ENCODE peak calls at places on chromosomes 11 and 22, in eight cellular contexts. One of them, this sample, is unnamed.

GRCh38 chr11:128965485-128965884 is 22.8 kb upstream of the TP53AIP1 start:
- DNase-seq in HFFc6: no peak
- DNase-seq in KBM-7: no peak
- DNase-seq in C1 segment of cervical spinal cord: no peak
- DNase-seq in foreskin keratinocyte: no peak
- DNase-seq in HS-5: no peak
- DNase-seq in thyroid gland: no peak
- DNase-seq in amniotic stem cell: no peak
- DNase-seq in this sample: no peak

GRCh38 chr11:90491466-90491865 is 268.6 kb upstream of the CHORDC1 start:
- DNase-seq in thyroid gland: no peak
- DNase-seq in KBM-7: no peak
- DNase-seq in foreskin keratinocyte: no peak
- DNase-seq in C1 segment of cervical spinal cord: no peak
- DNase-seq in amniotic stem cell: no peak
- DNase-seq in HS-5: no peak
- DNase-seq in HFFc6: no peak
- DNase-seq in this sample: no peak

GRCh38 chr22:16969508-16970327 is 38.3 kb downstream of the GAB4 start:
- DNase-seq in HS-5: no peak
- DNase-seq in amniotic stem cell: no peak
- DNase-seq in thyroid gland: no peak
- DNase-seq in HFFc6: no peak
- DNase-seq in C1 segment of cervical spinal cord: no peak
- DNase-seq in KBM-7: no peak
- DNase-seq in foreskin keratinocyte: no peak
- DNase-seq in this sample: no peak

GRCh38 chr11:31414338-31414737 is 44.7 kb downstream of the DNAJC24 start:
- DNase-seq in KBM-7: no peak
- DNase-seq in HFFc6: no peak
- DNase-seq in amniotic stem cell: no peak
- DNase-seq in thyroid gland: no peak
- DNase-seq in C1 segment of cervical spinal cord: no peak
- DNase-seq in foreskin keratinocyte: peak
- DNase-seq in HS-5: no peak
- DNase-seq in this sample: no peak

GRCh38 chr22:49998718-49999062 is 13.9 kb downstream of the IL17REL start:
- DNase-seq in thyroid gland: no peak
- DNase-seq in HS-5: no peak
- DNase-seq in foreskin keratinocyte: no peak
- DNase-seq in HFFc6: no peak
- DNase-seq in C1 segment of cervical spinal cord: no peak
- DNase-seq in amniotic stem cell: no peak
- DNase-seq in KBM-7: no peak
- DNase-seq in this sample: no peak

GRCh38 chr22:39515266-39516050 is 4.9 kb upstream of the ATF4 start:
- DNase-seq in HFFc6: no peak
- DNase-seq in thyroid gland: no peak
- DNase-seq in HS-5: no peak
- DNase-seq in foreskin keratinocyte: no peak
- DNase-seq in C1 segment of cervical spinal cord: no peak
- DNase-seq in KBM-7: no peak
- DNase-seq in amniotic stem cell: no peak
- DNase-seq in this sample: no peak

GRCh38 chr11:46537121-46537520 is 56.7 kb downstream of the AMBRA1 start:
- DNase-seq in thyroid gland: no peak
- DNase-seq in HS-5: no peak
- DNase-seq in HFFc6: peak
- DNase-seq in C1 segment of cervical spinal cord: no peak
- DNase-seq in amniotic stem cell: no peak
- DNase-seq in foreskin keratinocyte: no peak
- DNase-seq in KBM-7: no peak
- DNase-seq in this sample: no peak

GRCh38 chr11:2287102-2287501 is 14.6 kb downstream of the C11orf21 start:
- DNase-seq in amniotic stem cell: no peak
- DNase-seq in KBM-7: no peak
- DNase-seq in HFFc6: no peak
- DNase-seq in C1 segment of cervical spinal cord: no peak
- DNase-seq in thyroid gland: no peak
- DNase-seq in HS-5: no peak
- DNase-seq in foreskin keratinocyte: no peak
- DNase-seq in this sample: no peak

GRCh38 chr11:86923993-86924766 is 31.0 kb downstream of the FZD4 start:
- DNase-seq in C1 segment of cervical spinal cord: no peak
- DNase-seq in thyroid gland: no peak
- DNase-seq in foreskin keratinocyte: no peak
- DNase-seq in KBM-7: no peak
- DNase-seq in HFFc6: no peak
- DNase-seq in HS-5: no peak
- DNase-seq in amniotic stem cell: no peak
- DNase-seq in this sample: no peak

GRCh38 chr11:36311926-36312592 is 16.0 kb downstream of the PRR5L start:
- DNase-seq in HS-5: no peak
- DNase-seq in C1 segment of cervical spinal cord: no peak
- DNase-seq in amniotic stem cell: no peak
- DNase-seq in HFFc6: no peak
- DNase-seq in thyroid gland: no peak
- DNase-seq in KBM-7: no peak
- DNase-seq in foreskin keratinocyte: no peak
- DNase-seq in this sample: no peak

GRCh38 chr11:3905080-3905953 is 49.9 kb downstream of the STIM1 start:
- DNase-seq in foreskin keratinocyte: peak
- DNase-seq in HS-5: peak
- DNase-seq in thyroid gland: peak
- DNase-seq in HFFc6: peak
- DNase-seq in C1 segment of cervical spinal cord: no peak
- DNase-seq in KBM-7: peak
- DNase-seq in amniotic stem cell: no peak
- DNase-seq in this sample: no peak

GRCh38 chr11:121141051-121141450 is 40.0 kb downstream of the TECTA start:
- DNase-seq in HS-5: no peak
- DNase-seq in amniotic stem cell: no peak
- DNase-seq in thyroid gland: no peak
- DNase-seq in HFFc6: no peak
- DNase-seq in KBM-7: no peak
- DNase-seq in foreskin keratinocyte: peak
- DNase-seq in C1 segment of cervical spinal cord: no peak
- DNase-seq in this sample: no peak

GRCh38 chr11:86807356-86807755 is 7.0 kb downstream of the PRSS23 start:
- DNase-seq in KBM-7: no peak
- DNase-seq in HFFc6: no peak
- DNase-seq in HS-5: no peak
- DNase-seq in thyroid gland: no peak
- DNase-seq in amniotic stem cell: no peak
- DNase-seq in C1 segment of cervical spinal cord: no peak
- DNase-seq in foreskin keratinocyte: no peak
- DNase-seq in this sample: no peak

GRCh38 chr11:128837627-128838026 is 29.5 kb downstream of the KCNJ1 start:
- DNase-seq in HFFc6: no peak
- DNase-seq in HS-5: no peak
- DNase-seq in thyroid gland: no peak
- DNase-seq in amniotic stem cell: no peak
- DNase-seq in KBM-7: peak
- DNase-seq in C1 segment of cervical spinal cord: no peak
- DNase-seq in foreskin keratinocyte: no peak
- DNase-seq in this sample: no peak

This sample was measured in hypothalamus.